ENCODE peak calls at places on chromosomes 1 and 21, in nine cellular contexts. One of them, this sample, is unnamed.

GRCh38 chr1:81551942-81552341 is 248.8 kb upstream of the ADGRL2 start:
- DNase-seq in osteoblast: no peak
- DNase-seq in CD4-positive, alpha-beta memory T cell: no peak
- DNase-seq in tibial nerve: no peak
- DNase-seq in tibial artery: no peak
- DNase-seq in neuronal stem cell: no peak
- DNase-seq in CD4-positive, alpha-beta T cell: no peak
- DNase-seq in OCI-LY7: no peak
- DNase-seq in PC-3: no peak
- DNase-seq in this sample: no peak

GRCh38 chr1:155071701-155072100 is 6.9 kb upstream of the EFNA3 start:
- DNase-seq in tibial nerve: no peak
- DNase-seq in PC-3: no peak
- DNase-seq in neuronal stem cell: peak; percentile 76
- DNase-seq in OCI-LY7: no peak
- DNase-seq in CD4-positive, alpha-beta memory T cell: no peak
- DNase-seq in tibial artery: no peak
- DNase-seq in CD4-positive, alpha-beta T cell: no peak
- DNase-seq in osteoblast: peak; percentile 37
- DNase-seq in this sample: no peak

GRCh38 chr1:246567258-246568235 is 1.3 kb downstream of the CNST start:
- DNase-seq in CD4-positive, alpha-beta memory T cell: no peak
- DNase-seq in osteoblast: peak; percentile 85
- DNase-seq in tibial artery: no peak
- DNase-seq in CD4-positive, alpha-beta T cell: no peak
- DNase-seq in neuronal stem cell: no peak
- DNase-seq in PC-3: peak; percentile 68
- DNase-seq in tibial nerve: no peak
- DNase-seq in OCI-LY7: peak; percentile 39
- DNase-seq in this sample: no peak

GRCh38 chr21:34598931-34599400 is 15.9 kb downstream of the RCAN1 start:
- DNase-seq in CD4-positive, alpha-beta memory T cell: no peak
- DNase-seq in OCI-LY7: no peak
- DNase-seq in tibial artery: no peak
- DNase-seq in tibial nerve: no peak
- DNase-seq in osteoblast: no peak
- DNase-seq in CD4-positive, alpha-beta T cell: no peak
- DNase-seq in PC-3: peak; percentile 93
- DNase-seq in neuronal stem cell: no peak
- DNase-seq in this sample: no peak

GRCh38 chr1:59113876-59114457 is 182.9 kb upstream of the FGGY start:
- DNase-seq in CD4-positive, alpha-beta T cell: no peak
- DNase-seq in CD4-positive, alpha-beta memory T cell: no peak
- DNase-seq in PC-3: no peak
- DNase-seq in OCI-LY7: no peak
- DNase-seq in tibial nerve: no peak
- DNase-seq in osteoblast: no peak
- DNase-seq in tibial artery: no peak
- DNase-seq in neuronal stem cell: no peak
- DNase-seq in this sample: no peak

GRCh38 chr21:29187939-29188338 is 57.5 kb downstream of the MAP3K7CL start:
- DNase-seq in OCI-LY7: no peak
- DNase-seq in neuronal stem cell: no peak
- DNase-seq in tibial nerve: no peak
- DNase-seq in osteoblast: peak; percentile 87
- DNase-seq in CD4-positive, alpha-beta T cell: no peak
- DNase-seq in tibial artery: no peak
- DNase-seq in CD4-positive, alpha-beta memory T cell: no peak
- DNase-seq in PC-3: peak; percentile 94
- DNase-seq in this sample: no peak

GRCh38 chr1:59978026-59978425 is 51.5 kb upstream of the CYP2J2 start:
- DNase-seq in tibial nerve: no peak
- DNase-seq in tibial artery: no peak
- DNase-seq in osteoblast: no peak
- DNase-seq in PC-3: no peak
- DNase-seq in OCI-LY7: no peak
- DNase-seq in neuronal stem cell: no peak
- DNase-seq in CD4-positive, alpha-beta memory T cell: no peak
- DNase-seq in CD4-positive, alpha-beta T cell: no peak
- DNase-seq in this sample: no peak

GRCh38 chr1:53578358-53578757 is 119.2 kb downstream of the DMRTB1 start:
- DNase-seq in neuronal stem cell: no peak
- DNase-seq in OCI-LY7: no peak
- DNase-seq in osteoblast: no peak
- DNase-seq in tibial nerve: no peak
- DNase-seq in CD4-positive, alpha-beta T cell: no peak
- DNase-seq in CD4-positive, alpha-beta memory T cell: no peak
- DNase-seq in tibial artery: no peak
- DNase-seq in PC-3: no peak
- DNase-seq in this sample: no peak

GRCh38 chr1:91243171-91243570 is 161.5 kb downstream of the HFM1 start:
- DNase-seq in OCI-LY7: no peak
- DNase-seq in tibial nerve: no peak
- DNase-seq in CD4-positive, alpha-beta T cell: no peak
- DNase-seq in tibial artery: no peak
- DNase-seq in osteoblast: no peak
- DNase-seq in CD4-positive, alpha-beta memory T cell: no peak
- DNase-seq in neuronal stem cell: no peak
- DNase-seq in PC-3: no peak
- DNase-seq in this sample: no peak

GRCh38 chr1:4694492-4694891 is 40.1 kb downstream of the AJAP1 start:
- DNase-seq in tibial nerve: no peak
- DNase-seq in tibial artery: no peak
- DNase-seq in PC-3: no peak
- DNase-seq in osteoblast: peak; percentile 51
- DNase-seq in OCI-LY7: no peak
- DNase-seq in CD4-positive, alpha-beta memory T cell: no peak
- DNase-seq in neuronal stem cell: no peak
- DNase-seq in CD4-positive, alpha-beta T cell: no peak
- DNase-seq in this sample: no peak

GRCh38 chr1:38804062-38804886 is 55.3 kb downstream of the RRAGC start:
- DNase-seq in CD4-positive, alpha-beta memory T cell: no peak
- DNase-seq in tibial nerve: no peak
- DNase-seq in CD4-positive, alpha-beta T cell: no peak
- DNase-seq in osteoblast: peak; percentile 86
- DNase-seq in tibial artery: no peak
- DNase-seq in neuronal stem cell: peak; percentile 48
- DNase-seq in OCI-LY7: no peak
- DNase-seq in PC-3: no peak
- DNase-seq in this sample: no peak

GRCh38 chr1:180137767-180138166 is 16.9 kb upstream of the QSOX1 start:
- DNase-seq in PC-3: no peak
- DNase-seq in osteoblast: no peak
- DNase-seq in tibial nerve: no peak
- DNase-seq in neuronal stem cell: no peak
- DNase-seq in tibial artery: no peak
- DNase-seq in CD4-positive, alpha-beta memory T cell: no peak
- DNase-seq in OCI-LY7: no peak
- DNase-seq in CD4-positive, alpha-beta T cell: no peak
- DNase-seq in this sample: no peak

GRCh38 chr21:14843991-14844390 is 220.8 kb downstream of the NRIP1 start:
- DNase-seq in CD4-positive, alpha-beta T cell: no peak
- DNase-seq in tibial artery: no peak
- DNase-seq in tibial nerve: no peak
- DNase-seq in neuronal stem cell: no peak
- DNase-seq in OCI-LY7: no peak
- DNase-seq in PC-3: no peak
- DNase-seq in CD4-positive, alpha-beta memory T cell: no peak
- DNase-seq in osteoblast: no peak
- DNase-seq in this sample: no peak

GRCh38 chr1:171292799-171293198 is 21.2 kb upstream of the FMO4 start:
- DNase-seq in tibial artery: no peak
- DNase-seq in CD4-positive, alpha-beta memory T cell: no peak
- DNase-seq in neuronal stem cell: no peak
- DNase-seq in PC-3: no peak
- DNase-seq in tibial nerve: no peak
- DNase-seq in osteoblast: peak; percentile 38
- DNase-seq in CD4-positive, alpha-beta T cell: no peak
- DNase-seq in OCI-LY7: no peak
- DNase-seq in this sample: no peak

GRCh38 chr1:171299342-171299741 is 14.6 kb upstream of the FMO4 start:
- DNase-seq in PC-3: no peak
- DNase-seq in CD4-positive, alpha-beta memory T cell: no peak
- DNase-seq in osteoblast: no peak
- DNase-seq in CD4-positive, alpha-beta T cell: no peak
- DNase-seq in neuronal stem cell: no peak
- DNase-seq in tibial nerve: no peak
- DNase-seq in OCI-LY7: no peak
- DNase-seq in tibial artery: no peak
- DNase-seq in this sample: no peak

GRCh38 chr1:171298696-171299095 is 15.3 kb upstream of the FMO4 start:
- DNase-seq in PC-3: no peak
- DNase-seq in CD4-positive, alpha-beta T cell: no peak
- DNase-seq in neuronal stem cell: no peak
- DNase-seq in tibial artery: no peak
- DNase-seq in OCI-LY7: no peak
- DNase-seq in tibial nerve: no peak
- DNase-seq in osteoblast: no peak
- DNase-seq in CD4-positive, alpha-beta memory T cell: no peak
- DNase-seq in this sample: no peak

GRCh38 chr1:171296897-171297296 is 17.1 kb upstream of the FMO4 start:
- DNase-seq in neuronal stem cell: no peak
- DNase-seq in CD4-positive, alpha-beta memory T cell: no peak
- DNase-seq in PC-3: no peak
- DNase-seq in OCI-LY7: no peak
- DNase-seq in tibial nerve: no peak
- DNase-seq in tibial artery: no peak
- DNase-seq in osteoblast: no peak
- DNase-seq in CD4-positive, alpha-beta T cell: no peak
- DNase-seq in this sample: no peak

DNA sequence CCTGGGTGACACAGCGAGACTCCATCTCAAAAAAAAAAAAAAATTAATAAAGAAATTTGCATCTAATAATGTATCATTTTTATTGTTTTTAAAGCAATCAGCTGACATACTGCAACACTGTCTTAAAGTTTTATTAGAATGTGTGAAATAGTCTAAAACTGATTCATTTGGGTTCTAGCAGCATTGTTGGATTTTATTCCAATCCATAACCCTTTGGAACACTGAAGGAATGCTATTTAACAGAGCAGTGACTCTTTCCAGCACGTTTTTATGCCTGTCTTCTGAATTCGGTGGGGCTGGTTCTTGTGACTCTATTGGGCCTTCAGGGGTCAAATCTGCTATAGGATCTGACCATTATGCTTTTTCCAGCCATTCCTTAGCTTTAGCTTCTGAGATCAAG is 18.2 kb upstream of the FMO4 start:
- DNase-seq in OCI-LY7: no peak
- DNase-seq in PC-3: no peak
- DNase-seq in tibial artery: no peak
- DNase-seq in CD4-positive, alpha-beta T cell: no peak
- DNase-seq in CD4-positive, alpha-beta memory T cell: no peak
- DNase-seq in neuronal stem cell: no peak
- DNase-seq in tibial nerve: no peak
- DNase-seq in osteoblast: no peak
- DNase-seq in this sample: no peak
- H3K27ac ChIP-seq in OCI-LY7: no peak overlapping the region
- H3K27ac ChIP-seq in PC-3: no peak overlapping the region
- H3K27ac ChIP-seq in tibial artery: no peak overlapping the region
- H3K27ac ChIP-seq in CD4-positive, alpha-beta T cell: no peak overlapping the region
- H3K27ac ChIP-seq in CD4-positive, alpha-beta memory T cell: no peak overlapping the region
- H3K27ac ChIP-seq in neuronal stem cell: no peak overlapping the region
- H3K27ac ChIP-seq in tibial nerve: no peak overlapping the region
- H3K27ac ChIP-seq in osteoblast: no peak overlapping the region
- H3K27ac ChIP-seq in this sample: no peak overlapping the region

DNA sequence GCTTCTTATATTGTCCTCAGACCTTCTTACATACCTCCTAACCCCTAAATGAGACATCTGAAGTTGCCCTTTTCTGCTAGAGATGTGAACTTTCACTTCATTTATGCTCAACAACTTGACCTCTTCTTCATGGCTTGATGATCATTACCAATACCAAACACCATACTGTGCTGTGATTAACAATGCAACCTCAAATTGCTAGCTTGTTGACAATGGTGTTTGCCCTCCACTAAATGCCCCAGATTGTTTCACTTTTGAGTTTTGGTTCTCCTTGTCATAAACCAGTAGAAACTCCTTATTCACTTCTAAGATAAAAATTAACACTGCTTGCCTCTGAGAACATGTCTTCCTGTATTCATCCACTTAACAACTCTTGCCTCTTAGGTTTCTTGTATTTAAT is 5.6 kb downstream of the JAK1 start:
- DNase-seq in neuronal stem cell: no peak
- DNase-seq in CD4-positive, alpha-beta memory T cell: no peak
- DNase-seq in PC-3: no peak
- DNase-seq in OCI-LY7: peak; percentile 25
- DNase-seq in tibial nerve: no peak
- DNase-seq in tibial artery: no peak
- DNase-seq in osteoblast: no peak
- DNase-seq in CD4-positive, alpha-beta T cell: no peak
- DNase-seq in this sample: no peak
- H3K27ac ChIP-seq in neuronal stem cell: no peak overlapping the region
- H3K27ac ChIP-seq in CD4-positive, alpha-beta memory T cell: no peak overlapping the region
- H3K27ac ChIP-seq in PC-3: no peak overlapping the region
- H3K27ac ChIP-seq in OCI-LY7: peak overlapping the region; percentile 69
- H3K27ac ChIP-seq in tibial nerve: no peak overlapping the region
- H3K27ac ChIP-seq in tibial artery: no peak overlapping the region
- H3K27ac ChIP-seq in osteoblast: no peak overlapping the region
- H3K27ac ChIP-seq in CD4-positive, alpha-beta T cell: peak overlapping the region; percentile 15
- H3K27ac ChIP-seq in this sample: no peak overlapping the region

GRCh38 chr1:22710688-22711024 is at the start of gene EPHB2:
- DNase-seq in CD4-positive, alpha-beta T cell: no peak
- DNase-seq in OCI-LY7: peak; percentile 62
- DNase-seq in tibial nerve: no peak
- DNase-seq in PC-3: peak; percentile 43
- DNase-seq in CD4-positive, alpha-beta memory T cell: no peak
- DNase-seq in tibial artery: no peak
- DNase-seq in neuronal stem cell: no peak
- DNase-seq in osteoblast: peak; percentile 98
- DNase-seq in this sample: peak; percentile 37
- H3K27ac ChIP-seq in CD4-positive, alpha-beta T cell: no peak within 1 kb of the TSS
- H3K27ac ChIP-seq in OCI-LY7: no peak within 1 kb of the TSS
- H3K27ac ChIP-seq in tibial nerve: peak within 1 kb of the TSS; percentile 26
- H3K27ac ChIP-seq in PC-3: no peak within 1 kb of the TSS
- H3K27ac ChIP-seq in CD4-positive, alpha-beta memory T cell: no peak within 1 kb of the TSS
- H3K27ac ChIP-seq in tibial artery: no peak within 1 kb of the TSS
- H3K27ac ChIP-seq in neuronal stem cell: peak within 1 kb of the TSS; percentile 63
- H3K27ac ChIP-seq in osteoblast: no peak within 1 kb of the TSS
- H3K27ac ChIP-seq in this sample: peak within 1 kb of the TSS; percentile 28

DNA sequence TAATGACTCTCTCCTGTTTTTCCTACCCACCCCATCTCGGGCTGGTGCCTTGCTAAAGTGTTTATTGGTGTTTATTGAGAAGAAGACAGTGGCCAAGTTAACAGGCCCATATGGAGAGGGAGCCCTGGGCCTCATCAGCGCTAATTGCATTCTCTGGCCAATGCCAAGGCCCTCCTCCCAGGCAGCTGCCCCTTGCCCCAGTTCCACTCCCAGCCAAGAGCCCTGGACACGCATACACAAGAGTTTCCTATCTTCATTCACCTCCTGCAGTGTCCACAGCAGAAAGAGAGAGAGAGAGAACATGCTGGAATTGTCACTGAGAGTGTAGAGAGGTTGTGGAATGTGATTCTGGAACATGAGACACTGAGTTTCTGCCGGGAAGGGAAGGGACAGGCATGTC is 25.4 kb upstream of the VWA5B1 start:
- DNase-seq in neuronal stem cell: no peak
- DNase-seq in osteoblast: no peak
- DNase-seq in tibial nerve: no peak
- DNase-seq in CD4-positive, alpha-beta memory T cell: no peak
- DNase-seq in PC-3: no peak
- DNase-seq in tibial artery: no peak
- DNase-seq in OCI-LY7: no peak
- DNase-seq in CD4-positive, alpha-beta T cell: no peak
- DNase-seq in this sample: peak; percentile 7
- H3K27ac ChIP-seq in neuronal stem cell: no peak overlapping the region
- H3K27ac ChIP-seq in osteoblast: no peak overlapping the region
- H3K27ac ChIP-seq in tibial nerve: no peak overlapping the region
- H3K27ac ChIP-seq in CD4-positive, alpha-beta memory T cell: no peak overlapping the region
- H3K27ac ChIP-seq in PC-3: peak overlapping the region; percentile 26
- H3K27ac ChIP-seq in tibial artery: no peak overlapping the region
- H3K27ac ChIP-seq in OCI-LY7: no peak overlapping the region
- H3K27ac ChIP-seq in CD4-positive, alpha-beta T cell: no peak overlapping the region
- H3K27ac ChIP-seq in this sample: peak overlapping the region; percentile 56

This sample was measured in caudate nucleus.